ENCODE peak calls at places on chromosomes 6 and 20, in eight cellular contexts. M is retinal pigment epithelial cell; C is GM23248; A is HS-27A; U is NK-92 treated with Interleukin-12 subunit alpha and Interleukin-12 subunit beta, amount 100 ng/mL, for 24 hours; S is C1 segment of cervical spinal cord; W is activated T-helper 9 cell treated with anti-CD3 and anti-CD28 coated beads, Interleukin-2, amount 50 U/mL, for 16 hours; J is EL. E is an unnamed sample.

GRCh38 chr6:15327271-15327670 is 81.4 kb downstream of the JARID2 start:
- DNase-seq in A (no peak), S (no peak), J (no peak), M (no peak), U (no peak), W (no peak), C (no peak), E (peak)

GRCh38 chr6:95518630-95519227 is 58.6 kb upstream of the MANEA start:
- DNase-seq in S (no peak), J (no peak), A (no peak), U (no peak), C (no peak), M (no peak), W (no peak), E (no peak)

GRCh38 chr6:169921853-169922779 is 170.7 kb downstream of the ERMARD start:
- DNase-seq in W (no peak), J (no peak), S (no peak), M (no peak), C (no peak), U (no peak), A (no peak), E (peak)

GRCh38 chr6:54981647-54982046 is 135.1 kb downstream of the FAM83B start:
- DNase-seq in C (peak), J (peak), S (no peak), M (peak), A (peak), U (no peak), W (no peak), E (no peak)

GRCh38 chr6:2783188-2783957 is 18.2 kb downstream of the WRNIP1 start:
- DNase-seq in M (no peak), U (no peak), J (no peak), C (no peak), W (no peak), S (no peak), A (no peak), E (no peak)

GRCh38 chr20:61434361-61434781 is 182.3 kb downstream of the CDH4 start:
- DNase-seq in C (peak), S (no peak), W (no peak), M (no peak), U (no peak), J (no peak), A (no peak), E (no peak)

GRCh38 chr6:81608776-81609175 is 143.7 kb downstream of the TENT5A start:
- DNase-seq in A (no peak), J (peak), U (no peak), S (no peak), W (no peak), C (no peak), M (no peak), E (no peak)

GRCh38 chr20:3798908-3799248 is 2.8 kb downstream of the CDC25B start:
- DNase-seq in W (no peak), A (no peak), C (no peak), M (no peak), S (no peak), U (no peak), J (no peak), E (peak)

GRCh38 chr6:42135722-42136121 is 6.7 kb downstream of the C6orf132 start:
- DNase-seq in S (no peak), U (no peak), M (no peak), W (no peak), A (no peak), J (no peak), C (peak), E (no peak)

GRCh38 chr20:58461899-58462298 is 53.3 kb downstream of the APCDD1L start:
- DNase-seq in W (no peak), M (no peak), A (no peak), C (no peak), S (no peak), J (no peak), U (no peak), E (no peak)